ENCODE peak calls at places on chromosomes 1 and 21, in six cellular contexts. X is GM12865, J is brain microvascular endothelial cell, K is AG04450, W is heart right ventricle, T is uterus. E is an unnamed sample.

GRCh38 chr1:77406661-77407060 is 124.8 kb downstream of the AK5 start:
- DNase-seq in W (no peak), T (no peak), J (no peak), K (no peak), X (no peak), E (no peak)

GRCh38 chr1:215132156-215132555 is 49.6 kb downstream of the KCNK2 start:
- DNase-seq in X (no peak), J (no peak), T (no peak), K (no peak), W (no peak), E (no peak)

GRCh38 chr1:230243583-230244377 is 176.7 kb downstream of the GALNT2 start:
- DNase-seq in W (no peak), X (no peak), J (peak; percentile 52), K (no peak), T (no peak), E (no peak)

GRCh38 chr1:157639800-157640199 is 41.9 kb upstream of the FCRL4 start:
- DNase-seq in T (no peak), K (no peak), X (no peak), W (no peak), J (no peak), E (no peak)

GRCh38 chr21:18153063-18153462 is 91.6 kb upstream of the CHODL start:
- DNase-seq in T (no peak), X (no peak), K (no peak), J (peak; percentile 0), W (no peak), E (no peak)

GRCh38 chr1:44643721-44644330 is 30.5 kb downstream of the TMEM53 start:
- DNase-seq in T (no peak), W (no peak), J (no peak), X (no peak), K (no peak), E (no peak)

GRCh38 chr1:167659440-167659839 is 29.4 kb downstream of the RCSD1 start:
- DNase-seq in J (peak; percentile 28), K (no peak), W (no peak), X (no peak), T (peak; percentile 27), E (no peak)

GRCh38 chr21:17476006-17476405 is 36.8 kb upstream of the CXADR start:
- DNase-seq in T (no peak), X (peak; percentile 36), K (no peak), W (no peak), J (no peak), E (no peak)

GRCh38 chr1:36582066-36582755 is 99.5 kb upstream of the CSF3R start:
- DNase-seq in J (no peak), X (no peak), W (no peak), T (no peak), K (no peak), E (no peak)

GRCh38 chr1:7902478-7903084 is 38.1 kb downstream of the TNFRSF9 start:
- DNase-seq in K (peak; percentile 46), X (peak; percentile 61), J (peak; percentile 49), W (peak; percentile 36), T (peak; percentile 50), E (no peak)

GRCh38 chr1:156543066-156543465 is 29.3 kb downstream of the IQGAP3 start:
- DNase-seq in W (no peak), K (no peak), X (no peak), T (no peak), J (no peak), E (no peak)

GRCh38 chr1:35587736-35588135 is 14.6 kb downstream of the TFAP2E start:
- DNase-seq in T (no peak), W (no peak), J (no peak), K (no peak), X (no peak), E (no peak)

GRCh38 chr1:97680460-97680859 is 240.4 kb downstream of the DPYD start:
- DNase-seq in X (no peak), K (no peak), W (no peak), J (no peak), T (no peak), E (no peak)

GRCh38 chr1:70504821-70505193 is 93.7 kb downstream of the CTH start:
- DNase-seq in W (no peak), K (no peak), X (peak; percentile 26), T (peak; percentile 70), J (peak; percentile 77), E (no peak)

GRCh38 chr1:223031690-223032601 is 111.1 kb downstream of the TLR5 start:
- DNase-seq in W (peak; percentile 34), T (peak; percentile 39), X (no peak), J (no peak), K (no peak), E (no peak)

GRCh38 chr1:24526940-24527542 is 24.4 kb downstream of the RCAN3 start:
- DNase-seq in W (no peak), K (no peak), X (peak; percentile 28), J (peak; percentile 33), T (no peak), E (no peak)

GRCh38 chr1:76944942-76945341 is 77.7 kb downstream of the ST6GALNAC5 start:
- DNase-seq in X (no peak), T (no peak), J (no peak), W (no peak), K (no peak), E (no peak)

GRCh38 chr1:215530401-215530984 is 36.6 kb upstream of the KCTD3 start:
- DNase-seq in T (no peak), W (no peak), J (no peak), X (no peak), K (no peak), E (no peak)

GRCh38 chr1:166302919-166303758 is 136.3 kb upstream of the FAM78B start:
- DNase-seq in W (no peak), T (no peak), K (no peak), J (no peak), X (peak; percentile 19), E (no peak)

GRCh38 chr1:121522061-121522759 is 337.4 kb downstream of the SRGAP2C start:
- DNase-seq in J (no peak), X (no peak), W (no peak), K (no peak), T (no peak), E (no peak)

GRCh38 chr1:40305451-40305850 is 11.6 kb downstream of the COL9A2 start:
- DNase-seq in T (no peak), K (no peak), W (no peak), X (no peak), J (no peak), E (no peak)

GRCh38 chr21:28150021-28150420 is 842.7 kb downstream of the LTN1 start:
- DNase-seq in X (no peak), J (no peak), T (no peak), W (no peak), K (no peak), E (no peak)

GRCh38 chr21:29578306-29578705 is 279.6 kb downstream of the BACH1 start:
- DNase-seq in W (no peak), T (no peak), J (no peak), X (no peak), K (no peak), E (no peak)

DNA sequence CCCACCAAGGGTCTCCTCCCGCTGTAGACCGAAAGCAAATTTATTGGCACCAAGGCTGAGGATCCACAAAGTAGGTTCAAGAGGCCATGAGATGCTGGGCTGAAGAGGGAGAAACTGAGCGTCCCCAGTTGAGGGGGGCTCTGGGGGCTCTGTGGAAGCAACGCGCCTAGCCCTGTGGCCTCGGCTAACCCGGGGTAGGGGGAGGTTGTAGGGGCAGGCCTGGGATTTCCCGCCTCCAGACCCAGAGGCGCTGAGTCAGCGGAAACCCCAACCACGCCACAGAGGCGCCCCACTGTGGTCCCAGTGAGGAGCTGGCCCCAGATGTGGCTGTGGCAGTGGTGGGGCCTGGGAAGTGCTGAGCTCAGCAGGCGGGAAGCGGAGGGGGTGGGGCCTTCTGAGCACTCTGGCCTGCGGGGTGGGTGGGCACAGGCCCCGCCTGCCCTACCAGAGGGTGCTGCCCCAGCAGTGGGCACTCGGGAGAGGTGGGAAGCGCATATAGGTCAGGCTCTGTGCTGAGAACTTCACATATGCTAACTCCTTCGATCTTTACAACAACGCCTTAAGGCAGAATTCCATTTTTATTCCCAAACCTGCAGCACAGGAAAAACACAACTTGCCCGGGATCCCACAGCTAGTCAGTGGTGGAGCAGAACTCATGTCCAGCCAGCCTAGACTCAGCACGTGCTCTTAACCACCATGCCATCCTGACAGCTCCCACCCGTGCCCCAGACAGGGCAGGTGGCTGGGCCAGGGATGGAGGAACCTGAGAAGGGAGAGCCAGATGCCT is 1.5 kb upstream of the COL16A1 start:
- DNase-seq in T (peak; percentile 63), X (peak; percentile 70), W (peak; percentile 56), K (no peak), J (peak; percentile 43), E (no peak)
- H3K4me3 ChIP-seq in T (no peak overlapping the region), X (no peak overlapping the region), W (peak overlapping the region; percentile 55), K (peak overlapping the region; percentile 81), J (peak overlapping the region; percentile 0), E (no peak overlapping the region)

GRCh38 chr21:26909972-26910371 is 56.9 kb downstream of the ADAMTS5 start:
- DNase-seq in K (no peak), W (no peak), T (no peak), X (no peak), J (peak; percentile 66), E (no peak)
- TF ChIP-seq CTCF in K (peak; percentile 16), W (peak; percentile 26), T (no peak), X (no peak), J (peak; percentile 62), E (no peak)

DNA sequence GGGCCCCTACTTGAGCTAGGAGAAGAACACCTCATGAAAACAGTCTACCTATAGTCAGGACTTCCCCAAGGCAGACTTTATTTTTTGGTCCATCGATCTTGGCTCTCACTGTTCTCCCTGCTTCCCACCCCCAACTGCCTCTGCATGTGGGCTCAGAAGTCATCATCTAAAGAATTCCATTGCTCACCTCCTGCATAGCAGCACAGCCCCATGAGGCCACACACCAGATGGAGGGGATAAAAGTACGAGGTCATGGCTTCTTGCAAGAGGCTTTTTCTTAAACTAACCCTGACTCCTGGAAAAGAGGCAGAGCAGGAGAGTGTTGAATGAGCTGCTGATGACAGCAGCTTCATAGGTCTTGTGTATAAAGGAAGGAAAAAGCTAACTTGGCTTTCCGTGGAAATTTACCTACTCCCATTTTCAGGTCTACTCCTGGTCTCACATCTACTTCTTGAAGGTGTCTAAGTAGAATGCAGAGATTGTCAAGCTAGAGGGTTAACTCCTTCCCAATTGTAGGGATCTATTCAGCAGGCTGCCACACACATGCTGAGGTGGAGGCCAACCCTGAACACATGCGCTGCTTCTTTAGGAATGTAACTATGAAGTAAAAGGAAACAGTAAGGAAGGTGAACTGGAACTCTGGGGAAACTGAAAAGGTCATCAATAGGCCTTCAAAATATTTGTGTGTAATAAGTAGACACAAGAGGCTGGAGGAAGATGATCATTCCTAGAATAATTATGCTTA is 18.7 kb downstream of the WNT2B start:
- DNase-seq in K (no peak), W (no peak), X (no peak), T (no peak), J (peak; percentile 64), E (no peak)
- H3K4me3 ChIP-seq in K (no peak overlapping the region), W (no peak overlapping the region), X (no peak overlapping the region), T (no peak overlapping the region), J (no peak overlapping the region), E (no peak overlapping the region)

GRCh38 chr1:176745945-176746344 is 283.0 kb downstream of the PAPPA2 start:
- DNase-seq in K (no peak), W (no peak), T (no peak), J (no peak), X (no peak), E (no peak)

GRCh38 chr1:176741181-176741580 is 278.2 kb downstream of the PAPPA2 start:
- DNase-seq in K (no peak), W (no peak), T (no peak), J (no peak), X (no peak), E (no peak)

DNA sequence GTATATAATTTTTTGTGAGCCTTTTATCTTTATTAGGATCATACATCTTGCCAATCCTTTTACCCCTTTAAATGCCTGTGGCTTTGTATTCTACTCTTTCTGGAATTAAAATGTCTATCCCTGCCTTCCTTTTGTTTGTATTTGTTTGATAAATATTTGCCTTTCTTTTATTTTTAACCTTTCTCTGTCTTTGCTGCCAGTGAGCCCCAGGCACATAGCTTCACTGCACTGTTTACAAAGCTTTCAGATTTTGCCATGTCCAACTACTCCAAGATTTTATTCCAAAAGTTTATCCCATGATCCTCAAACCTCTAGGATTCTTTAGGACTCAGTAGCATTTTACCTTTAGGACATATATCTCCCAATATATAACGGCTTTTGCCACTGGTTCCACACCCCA is 281.2 kb downstream of the PAPPA2 start:
- DNase-seq in W (no peak), K (no peak), T (no peak), J (no peak), X (no peak), E (no peak)
- TF ChIP-seq CTCF in W (no peak), K (no peak), T (no peak), J (no peak), X (no peak), E (no peak)